ENCODE peak calls at places on chromosomes 13 and 19, in six cellular contexts. K, S, O, M, H and F are unnamed samples.
A peak's percentile ranks its signal among the peaks of the same experiment; 100 is the strongest.

GRCh38 chr19:30696514-30696913 is 324.3 kb downstream of the ZNF536 start:
- DNase-seq in H (peak; percentile 68), K (no peak), S (no peak), M (peak; percentile 82), O (peak; percentile 62), F (peak; percentile 48)

GRCh38 chr13:25902946-25903345 is 148.9 kb downstream of the SHISA2 start:
- DNase-seq in H (no peak), S (no peak), M (no peak), K (no peak), O (no peak), F (no peak)

GRCh38 chr19:50258918-50259372 is 55.5 kb downstream of the MYH14 start:
- DNase-seq in H (peak; percentile 3), O (peak; percentile 67), M (no peak), S (no peak), K (no peak), F (no peak)

GRCh38 chr19:49691243-49692101 is 556 bp downstream of the CPT1C start:
- DNase-seq in O (no peak), K (peak; percentile 62), H (no peak), S (peak; percentile 71), M (peak; percentile 90), F (peak; percentile 65)

GRCh38 chr19:15251749-15252397 is 19.6 kb upstream of the EPHX3 start:
- DNase-seq in H (peak; percentile 74), S (peak; percentile 90), O (peak; percentile 68), K (peak; percentile 92), M (peak; percentile 58), F (peak; percentile 63)

GRCh38 chr13:95256086-95256485 is 45.2 kb downstream of the ABCC4 start:
- DNase-seq in H (no peak), O (no peak), K (no peak), M (no peak), S (peak; percentile 91), F (no peak)

GRCh38 chr13:50846861-50847475 is 3.5 kb upstream of the DLEU7 start:
- DNase-seq in S (no peak), O (no peak), K (no peak), H (no peak), M (peak; percentile 16), F (no peak)

GRCh38 chr13:59677966-59678814 is 485.5 kb downstream of the DIAPH3 start:
- DNase-seq in O (peak; percentile 16), K (no peak), S (peak; percentile 9), M (no peak), H (peak; percentile 50), F (peak; percentile 35)

GRCh38 chr19:13588953-13589833 is 82.9 kb upstream of the CACNA1A start:
- DNase-seq in M (peak; percentile 67), H (peak; percentile 63), O (peak; percentile 83), S (peak; percentile 41), K (peak; percentile 40), F (peak; percentile 95)

GRCh38 chr13:44302948-44303575 is 70.6 kb upstream of the SERP2 start:
- DNase-seq in O (no peak), K (no peak), M (no peak), H (no peak), S (no peak), F (no peak)

GRCh38 chr13:69882451-69882850 is 225.2 kb upstream of the ATXN8OS start:
- DNase-seq in K (no peak), H (no peak), S (no peak), O (no peak), M (no peak), F (no peak)

GRCh38 chr19:32416749-32417469 is 11.3 kb downstream of the DPY19L3 start:
- DNase-seq in O (no peak), S (peak; percentile 71), H (no peak), K (no peak), M (no peak), F (no peak)

GRCh38 chr13:50149932-50150331 is 134.7 kb downstream of the KCNRG start:
- DNase-seq in S (no peak), K (no peak), H (peak; percentile 81), M (no peak), O (no peak), F (no peak)

GRCh38 chr13:72726721-72727416 is 560 bp downstream of the MZT1 start:
- DNase-seq in H (peak; percentile 21), O (peak; percentile 54), S (peak; percentile 11), M (peak; percentile 66), K (peak; percentile 16), F (peak; percentile 32)

GRCh38 chr13:45623516-45624090 is 8.1 kb upstream of the ERICH6B start:
- DNase-seq in H (no peak), K (no peak), M (no peak), O (peak; percentile 12), S (peak; percentile 9), F (no peak)

GRCh38 chr19:32606289-32606688 is 25.3 kb downstream of the PDCD5 start:
- DNase-seq in M (peak; percentile 88), H (no peak), O (no peak), K (no peak), S (no peak), F (no peak)

GRCh38 chr13:46620029-46620428 is 67.1 kb downstream of the LRCH1 start:
- DNase-seq in K (no peak), M (no peak), S (no peak), O (no peak), H (no peak), F (no peak)

GRCh38 chr13:50457430-50458393 is 385.8 kb downstream of the DLEU7 start:
- DNase-seq in S (no peak), O (no peak), M (no peak), H (no peak), K (no peak), F (no peak)

GRCh38 chr19:55618426-55618825 is 5.9 kb downstream of the ZNF784 start:
- DNase-seq in M (no peak), O (no peak), S (no peak), H (no peak), K (no peak), F (no peak)

GRCh38 chr13:99288069-99288468 is 19.1 kb downstream of the GPR183 start:
- DNase-seq in K (no peak), O (no peak), M (no peak), S (no peak), H (no peak), F (no peak)

GRCh38 chr19:3176715-3177501 is 1.7 kb upstream of the S1PR4 start:
- DNase-seq in O (peak; percentile 77), S (peak; percentile 43), K (no peak), M (no peak), H (no peak), F (no peak)

GRCh38 chr13:102028846-102029245 is 373.0 kb downstream of the FGF14 start:
- DNase-seq in K (no peak), O (no peak), M (no peak), S (no peak), H (no peak), F (no peak)

GRCh38 chr19:40601061-40601973 is at the start of gene LTBP4:
- DNase-seq in O (peak; percentile 76), H (peak; percentile 28), K (peak; percentile 82), S (no peak), M (no peak), F (peak; percentile 40)

GRCh38 chr13:46385946-46386345 is 1.1 kb downstream of the RUBCNL start:
- DNase-seq in M (no peak), O (no peak), S (no peak), K (no peak), H (no peak), F (no peak)

GRCh38 chr13:112803422-112803821 is 113.6 kb downstream of the ATP11A start:
- DNase-seq in M (no peak), S (no peak), K (no peak), H (no peak), O (no peak), F (no peak)

GRCh38 chr13:45108716-45109706 is 11.3 kb upstream of the GTF2F2 start:
- DNase-seq in H (no peak), O (no peak), S (peak; percentile 45), M (no peak), K (no peak), F (no peak)

GRCh38 chr19:16070366-16070990 is 5.8 kb upstream of the TPM4 start:
- DNase-seq in K (no peak), M (no peak), H (peak; percentile 74), O (peak; percentile 56), S (no peak), F (no peak)

GRCh38 chr19:29942404-29943261 is 594 bp downstream of the URI1 start:
- DNase-seq in O (no peak), K (peak; percentile 37), H (peak; percentile 63), S (peak; percentile 12), M (peak; percentile 58), F (peak; percentile 50)

GRCh38 chr19:13044160-13044853 is 49.0 kb downstream of the NFIX start:
- DNase-seq in S (no peak), H (no peak), M (no peak), K (no peak), O (no peak), F (no peak)

GRCh38 chr13:47696677-47697076 is 304.4 kb downstream of the SUCLA2 start:
- DNase-seq in K (no peak), O (peak; percentile 9), S (no peak), H (no peak), M (no peak), F (no peak)

GRCh38 chr19:33192010-33192409 is 2.1 kb upstream of the LRP3 start:
- DNase-seq in K (no peak), H (no peak), S (no peak), M (no peak), O (no peak), F (no peak)

GRCh38 chr19:35076026-35076370 is 34.5 kb downstream of the HPN start:
- DNase-seq in O (no peak), M (no peak), H (no peak), S (no peak), K (no peak), F (no peak)
- TF ChIP-seq CTCF in O (no peak), M (no peak), H (no peak), S (no peak), K (no peak), F (no peak)

GRCh38 chr19:18919895-18920204 is 335 bp downstream of the DDX49 start:
- DNase-seq in O (no peak), H (no peak), M (no peak), S (no peak), K (no peak), F (no peak)
- TF ChIP-seq CTCF in O (no peak), H (no peak), M (no peak), S (no peak), K (no peak), F (no peak)

GRCh38 chr19:10815969-10816635 is 19.9 kb downstream of the TMED1 start:
- DNase-seq in O (no peak), M (no peak), H (no peak), S (peak; percentile 64), K (no peak), F (no peak)

GRCh38 chr19:10812196-10812595 is 23.8 kb downstream of the TMED1 start:
- DNase-seq in M (no peak), K (no peak), H (no peak), S (no peak), O (peak; percentile 48), F (no peak)

GRCh38 chr19:10815007-10815531 is 20.9 kb downstream of the TMED1 start:
- DNase-seq in H (no peak), K (no peak), M (no peak), O (no peak), S (no peak), F (no peak)

GRCh38 chr19:10811391-10812111 is 24.5 kb downstream of the TMED1 start:
- DNase-seq in M (no peak), O (peak; percentile 65), H (no peak), S (no peak), K (no peak), F (no peak)

GRCh38 chr19:10812902-10813404 is 23.1 kb downstream of the TMED1 start:
- DNase-seq in M (no peak), O (peak; percentile 80), K (no peak), S (peak; percentile 98), H (peak; percentile 70), F (no peak)
- TF ChIP-seq CTCF in M (no peak), O (no peak), K (no peak), S (no peak), H (no peak), F (no peak)

GRCh38 chr19:27891411-27891810 is 1321.5 kb downstream of the UQCRFS1 start:
- DNase-seq in S (no peak), H (no peak), K (no peak), M (no peak), O (no peak), F (no peak)
- TF ChIP-seq CTCF in S (no peak), H (no peak), K (no peak), M (no peak), O (no peak), F (no peak)